ENCODE peak calls at places on chromosomes 2 and 18, in six cellular contexts. Q, W, S, O, L and E are unnamed samples.

GRCh38 chr2:226475650-226476049 is 324.0 kb downstream of the IRS1 start:
- DNase-seq in O (no peak), Q (peak), W (no peak), S (no peak), L (no peak), E (no peak)

GRCh38 chr2:152407806-152408205 is 72.8 kb downstream of the FMNL2 start:
- DNase-seq in L (no peak), S (no peak), Q (no peak), W (no peak), O (no peak), E (no peak)

GRCh38 chr18:48197819-48198218 is 211.4 kb downstream of the ZBTB7C start:
- DNase-seq in Q (peak), L (no peak), S (no peak), O (no peak), W (no peak), E (no peak)

GRCh38 chr2:240469239-240469636 is 33.8 kb downstream of the GPC1 start:
- DNase-seq in W (no peak), O (no peak), Q (no peak), L (no peak), S (peak), E (peak)

GRCh38 chr2:239873656-239874635 is 151.2 kb downstream of the NDUFA10 start:
- DNase-seq in L (no peak), S (no peak), Q (no peak), O (no peak), W (no peak), E (no peak)

GRCh38 chr2:99337931-99338580 is 867 bp downstream of the EIF5B start:
- DNase-seq in W (no peak), Q (peak), S (no peak), O (no peak), L (peak), E (no peak)

GRCh38 chr2:71612581-71613520 is 159.5 kb downstream of the DYSF start:
- DNase-seq in L (no peak), O (peak), S (no peak), W (no peak), Q (no peak), E (no peak)

GRCh38 chr2:201754683-201755415 is 25.9 kb downstream of the ALS2 start:
- DNase-seq in O (no peak), Q (no peak), S (no peak), W (no peak), L (no peak), E (no peak)

GRCh38 chr2:67733517-67733916 is 329.3 kb downstream of the C1D start:
- DNase-seq in O (no peak), Q (peak), W (no peak), S (peak), L (no peak), E (no peak)

GRCh38 chr2:13056259-13056843 is 339.6 kb downstream of the TRIB2 start:
- DNase-seq in W (no peak), Q (peak), O (no peak), S (no peak), L (no peak), E (no peak)

GRCh38 chr2:219627105-219628100 is at the start of gene SLC4A3:
- DNase-seq in S (peak), L (no peak), O (no peak), W (no peak), Q (peak), E (no peak)
- TF ChIP-seq CTCF in S (no peak), L (no peak), O (no peak), W (no peak), Q (no peak), E (no peak)

GRCh38 chr18:22175326-22175725 is 5.9 kb downstream of the GATA6 start:
- DNase-seq in S (no peak), Q (no peak), L (no peak), O (no peak), W (no peak), E (no peak)

GRCh38 chr18:22176282-22176621 is 6.9 kb downstream of the GATA6 start:
- DNase-seq in W (no peak), L (no peak), S (no peak), Q (no peak), O (no peak), E (no peak)

GRCh38 chr18:22173221-22173927 is 4.0 kb downstream of the GATA6 start:
- DNase-seq in W (no peak), S (no peak), L (no peak), O (no peak), Q (no peak), E (no peak)

GRCh38 chr18:22173928-22174301 is 4.5 kb downstream of the GATA6 start:
- DNase-seq in O (no peak), W (no peak), S (no peak), L (no peak), Q (no peak), E (no peak)

GRCh38 chr18:22174341-22175148 is 5.2 kb downstream of the GATA6 start:
- DNase-seq in S (no peak), L (no peak), W (no peak), Q (no peak), O (no peak), E (no peak)
- TF ChIP-seq CTCF in S (no peak), L (no peak), W (no peak), Q (no peak), O (no peak), E (no peak)

DNA sequence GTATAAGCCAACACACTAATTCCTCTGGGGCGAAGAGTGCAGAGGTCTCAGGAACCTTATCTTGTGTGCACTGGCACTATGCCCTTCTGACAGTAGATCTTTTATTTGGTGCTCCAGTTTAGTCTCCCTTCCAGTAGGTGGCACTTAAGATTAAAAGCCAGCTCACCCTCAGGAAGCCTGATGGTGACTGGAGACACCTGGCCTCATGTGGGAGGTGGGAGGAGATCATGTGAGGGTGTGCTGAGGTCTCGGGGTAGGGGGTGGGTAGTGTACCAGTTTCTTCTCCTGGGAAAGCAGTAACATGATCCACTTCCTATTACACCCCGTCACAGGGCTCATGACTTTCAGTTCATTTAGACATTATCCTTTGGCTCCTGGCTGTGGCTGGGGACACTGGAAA is 654.9 kb downstream of the ADCYAP1 start:
- DNase-seq in W (no peak), O (no peak), Q (no peak), L (no peak), S (no peak), E (no peak)
- TF ChIP-seq CTCF in W (no peak), O (no peak), Q (no peak), L (no peak), S (no peak), E (no peak)

DNA sequence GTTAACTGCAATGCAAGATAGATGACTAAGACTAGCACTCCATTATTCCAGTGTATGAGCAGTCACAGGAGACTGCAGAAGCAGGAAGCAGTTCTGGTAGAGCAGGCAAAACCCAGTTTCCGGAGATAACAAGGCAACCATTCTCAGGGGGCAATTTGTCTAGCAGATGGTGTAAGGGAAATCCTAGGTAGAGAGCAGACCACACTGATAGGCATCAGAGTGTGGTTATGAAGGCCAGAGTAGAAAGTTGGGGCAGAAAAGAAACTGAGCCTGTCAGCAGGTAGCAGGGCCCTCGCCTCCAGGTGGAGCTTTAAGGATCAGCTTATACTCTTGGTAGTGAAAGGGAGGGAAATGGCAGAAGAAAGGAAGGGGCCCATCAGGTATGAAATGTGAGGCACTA is 164.4 kb downstream of the PDE11A start:
- DNase-seq in S (no peak), O (no peak), L (no peak), Q (no peak), W (no peak), E (no peak)
- TF ChIP-seq CTCF in S (no peak), O (no peak), L (no peak), Q (no peak), W (no peak), E (no peak)

GRCh38 chr2:176653856-176654443 is 384.7 kb downstream of the MTX2 start:
- DNase-seq in L (peak), O (no peak), S (peak), Q (peak), W (no peak), E (peak)
- TF ChIP-seq CTCF in L (peak), O (peak), S (peak), Q (peak), W (peak), E (peak)

DNA sequence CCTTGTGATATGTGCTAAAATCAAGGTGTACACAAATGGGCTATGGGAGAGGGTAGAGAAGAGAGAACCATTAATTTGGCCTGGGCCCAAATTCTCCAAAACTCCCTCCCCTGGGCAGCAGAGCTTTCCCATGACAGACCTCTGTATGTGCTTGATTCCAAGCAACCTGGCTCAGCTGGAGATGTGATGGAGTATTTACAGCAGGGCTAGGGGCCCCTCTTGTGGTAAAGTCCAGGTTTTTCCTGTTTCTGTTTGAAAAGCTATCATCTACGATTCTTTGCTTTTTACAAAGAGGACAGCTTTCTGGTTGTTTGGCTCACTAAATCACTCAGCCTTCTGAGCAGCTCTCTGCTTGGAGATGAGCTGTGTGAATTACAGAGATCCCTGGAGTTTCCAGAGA is 40.3 kb downstream of the KCNS3 start:
- DNase-seq in W (no peak), Q (peak), L (no peak), S (no peak), O (no peak), E (no peak)
- TF ChIP-seq CTCF in W (no peak), Q (no peak), L (no peak), S (peak), O (no peak), E (no peak)

GRCh38 chr2:42360890-42361727 is at the start of gene COX7A2L:
- DNase-seq in S (peak), Q (peak), L (peak), W (peak), O (peak), E (peak)
- TF ChIP-seq CTCF in S (peak), Q (peak), L (peak), W (no peak), O (no peak), E (peak)

GRCh38 chr2:128282976-128283810 is 35.5 kb downstream of the HS6ST1 start:
- DNase-seq in W (no peak), S (no peak), Q (no peak), L (no peak), O (no peak), E (no peak)
- TF ChIP-seq CTCF in W (no peak), S (peak), Q (no peak), L (no peak), O (no peak), E (no peak)

GRCh38 chr2:43524180-43524965 is 71.5 kb downstream of the THADA start:
- DNase-seq in O (no peak), W (no peak), S (no peak), L (no peak), Q (peak), E (no peak)
- TF ChIP-seq CTCF in O (no peak), W (peak), S (peak), L (peak), Q (peak), E (peak)

GRCh38 chr2:204264068-204264693 is 281.1 kb upstream of the PARD3B start:
- DNase-seq in L (no peak), Q (no peak), W (no peak), S (no peak), O (no peak), E (no peak)

GRCh38 chr2:204260906-204261305 is 284.4 kb upstream of the PARD3B start:
- DNase-seq in L (no peak), O (no peak), Q (no peak), W (no peak), S (no peak), E (no peak)

GRCh38 chr2:204258900-204259299 is 286.4 kb upstream of the PARD3B start:
- DNase-seq in Q (no peak), O (no peak), S (no peak), L (no peak), W (no peak), E (no peak)

GRCh38 chr2:204261776-204262175 is 283.5 kb upstream of the PARD3B start:
- DNase-seq in W (no peak), Q (no peak), O (no peak), L (no peak), S (no peak), E (no peak)

DNA sequence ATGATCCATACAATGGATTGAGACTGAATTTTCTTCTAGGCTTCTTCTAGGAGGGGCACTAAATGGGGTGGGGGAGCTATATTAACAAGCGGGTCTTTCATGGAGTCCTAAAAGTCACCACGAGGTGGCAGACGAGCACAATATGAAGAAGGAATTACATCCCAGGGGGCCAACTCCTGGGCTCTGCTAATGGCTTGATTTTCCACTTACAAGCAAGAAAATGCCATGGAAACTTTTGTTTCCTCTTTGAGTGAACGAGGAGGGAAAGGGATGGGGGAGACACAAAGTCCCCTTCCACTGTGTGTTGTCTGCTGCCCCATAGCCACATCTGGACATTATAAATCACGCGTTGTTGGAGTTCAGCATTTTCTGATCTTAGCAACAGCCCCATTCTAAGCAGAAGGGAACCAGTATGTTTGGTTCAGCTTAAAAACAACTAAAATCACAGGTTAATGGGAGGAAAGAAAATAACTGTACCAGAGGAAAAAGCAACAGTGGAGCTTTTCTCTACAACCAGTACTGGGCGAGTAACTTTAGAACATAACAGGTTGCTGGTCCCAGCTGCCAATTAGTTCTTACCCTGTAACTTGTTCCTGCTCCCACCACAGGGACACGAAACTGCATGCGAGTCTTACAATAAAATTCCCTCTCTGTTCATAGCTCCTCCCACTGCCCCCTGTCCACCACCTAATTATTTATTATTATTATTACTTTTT is 285.0 kb upstream of the PARD3B start:
- DNase-seq in W (peak), O (no peak), Q (peak), L (no peak), S (peak), E (peak)
- TF ChIP-seq CTCF in W (peak), O (peak), Q (peak), L (peak), S (peak), E (peak)